ENCODE peak calls at places on chromosomes 2 and 18, in six cellular contexts. W, G, Z, V, A and N are unnamed samples. For H3K36me3, the result is how much of the 10 kb centered on the place peaks cover.

GRCh38 chr18:26133652-26134051 is at the start of gene PSMA8:
- DNase-seq in V (peak), A (no peak), W (no peak), G (peak), Z (peak), N (peak)

GRCh38 chr18:24659837-24660720 is 199.6 kb downstream of the HRH4 start:
- DNase-seq in V (peak), Z (peak), W (no peak), G (peak), A (peak), N (peak)

GRCh38 chr18:48310353-48310752 is 98.8 kb downstream of the ZBTB7C start:
- DNase-seq in W (no peak), V (no peak), A (no peak), Z (no peak), G (no peak), N (no peak)

GRCh38 chr2:54677476-54678265 is 45.8 kb upstream of the EML6 start:
- DNase-seq in A (peak), W (no peak), V (no peak), Z (no peak), G (no peak), N (no peak)

GRCh38 chr2:240573516-240574385 is 5.5 kb downstream of the RNPEPL1 start:
- DNase-seq in W (no peak), G (no peak), V (peak), A (no peak), Z (peak), N (peak)

GRCh38 chr2:10798783-10799182 is 13.8 kb downstream of the PDIA6 start:
- DNase-seq in A (no peak), W (no peak), Z (no peak), G (no peak), V (no peak), N (no peak)

GRCh38 chr2:46164581-46165301 is 132.5 kb upstream of the EPAS1 start:
- DNase-seq in A (peak), Z (peak), W (no peak), G (no peak), V (peak), N (no peak)

GRCh38 chr18:46718501-46719341 is 38.1 kb downstream of the ST8SIA5 start:
- DNase-seq in W (no peak), Z (no peak), V (no peak), A (peak), G (no peak), N (no peak)

GRCh38 chr2:226589043-226589442 is 210.6 kb downstream of the IRS1 start:
- DNase-seq in V (no peak), A (no peak), Z (no peak), G (no peak), W (no peak), N (no peak)

GRCh38 chr2:172012688-172013358 is 13.1 kb downstream of the METAP1D start:
- DNase-seq in V (no peak), A (no peak), G (no peak), W (no peak), Z (peak), N (no peak)

GRCh38 chr2:42095923-42096408 is 48.1 kb downstream of the PKDCC start:
- DNase-seq in A (peak), G (peak), W (no peak), V (peak), Z (peak), N (peak)

GRCh38 chr2:171146633-171147032 is 14.1 kb downstream of the TLK1 start:
- DNase-seq in G (no peak), W (no peak), Z (no peak), V (no peak), A (no peak), N (no peak)

GRCh38 chr2:121530210-121530562 is 494 bp upstream of the RNU4ATAC start:
- DNase-seq in A (peak), Z (peak), V (peak), W (no peak), G (no peak), N (peak)

GRCh38 chr2:106107509-106108131 is 86.5 kb downstream of the UXS1 start:
- DNase-seq in V (no peak), W (peak), A (peak), G (no peak), Z (no peak), N (no peak)

GRCh38 chr2:177550264-177551200 is 158.0 kb downstream of the AGPS start:
- DNase-seq in V (no peak), W (no peak), G (no peak), A (peak), Z (no peak), N (no peak)

GRCh38 chr2:99877963-99878362 is 264.4 kb downstream of the AFF3 start:
- DNase-seq in V (no peak), Z (no peak), W (no peak), G (no peak), A (no peak), N (no peak)

GRCh38 chr2:209642146-209642815 is 129.4 kb upstream of the UNC80 start:
- DNase-seq in G (no peak), Z (no peak), A (peak), V (no peak), W (no peak), N (no peak)

GRCh38 chr2:195572894-195573293 is 84.1 kb upstream of the SLC39A10 start:
- DNase-seq in V (no peak), G (no peak), W (no peak), A (no peak), Z (no peak), N (no peak)

GRCh38 chr2:112229365-112229764 is 25.5 kb downstream of the ZC3H8 start:
- DNase-seq in A (no peak), Z (no peak), W (no peak), V (no peak), G (no peak), N (no peak)

GRCh38 chr2:171836151-171836910 is 57.7 kb downstream of the SLC25A12 start:
- DNase-seq in Z (no peak), G (no peak), A (peak), V (no peak), W (no peak), N (no peak)

GRCh38 chr18:76821875-76822509 is 365 bp upstream of the ZNF236 start:
- DNase-seq in W (no peak), A (peak), V (peak), Z (peak), G (peak), N (peak)

GRCh38 chr18:3472681-3473544 is 22.9 kb downstream of the TGIF1 start:
- DNase-seq in A (no peak), G (no peak), W (no peak), Z (no peak), V (no peak), N (no peak)

GRCh38 chr2:1643220-1643619 is 101.1 kb downstream of the PXDN start:
- DNase-seq in G (no peak), Z (no peak), A (no peak), V (no peak), W (no peak), N (no peak)

GRCh38 chr18:61992285-61992684 is 99.5 kb upstream of the RNF152 start:
- DNase-seq in Z (no peak), V (no peak), A (peak), W (no peak), G (no peak), N (no peak)

GRCh38 chr2:69917854-69918253 is 2.9 kb downstream of the MXD1 start:
- DNase-seq in G (no peak), W (no peak), A (peak), Z (peak), V (no peak), N (no peak)

GRCh38 chr2:144430722-144431163 is 89.2 kb downstream of the ZEB2 start:
- DNase-seq in A (peak), G (no peak), W (no peak), V (no peak), Z (no peak), N (no peak)

GRCh38 chr2:106843910-106844250 is 42.1 kb downstream of the ST6GAL2 start:
- DNase-seq in G (no peak), A (no peak), V (no peak), W (no peak), Z (no peak), N (no peak)

GRCh38 chr2:75920721-75921551 is 210.2 kb upstream of the GCFC2 start:
- DNase-seq in V (no peak), G (no peak), W (no peak), A (no peak), Z (no peak), N (no peak)
- H3K27ac ChIP-seq in V (no peak), G (no peak), W (no peak), A (no peak), Z (no peak), N (no peak)

DNA sequence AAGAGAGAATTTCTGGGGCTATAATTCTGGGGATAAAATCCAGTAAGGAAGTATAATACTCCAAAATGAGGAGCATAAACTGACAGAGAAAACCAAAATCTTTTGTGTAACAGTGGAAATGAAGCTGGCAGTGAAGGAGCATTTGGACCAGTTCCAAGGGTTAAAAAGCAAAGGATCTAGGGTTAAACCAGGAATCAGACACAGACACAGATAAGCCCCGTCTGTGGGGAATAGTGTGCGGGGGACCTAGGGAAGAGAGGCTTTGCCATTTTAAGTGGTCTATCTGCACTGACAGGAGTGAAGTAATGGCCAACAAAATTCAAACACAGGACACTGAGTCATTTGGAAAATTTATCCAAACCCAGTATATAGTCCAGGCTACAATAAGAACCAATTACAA is 23.4 kb downstream of the SAP130 start:
- DNase-seq in Z (no peak), G (no peak), A (no peak), V (no peak), W (no peak), N (no peak)
- H3K36me3 ChIP-seq in Z (under half), G (under half), A (under half), V (half or more), W (under half), N (under half)

GRCh38 chr2:150234787-150235512 is 252.5 kb downstream of the RND3 start:
- DNase-seq in V (no peak), A (peak), Z (no peak), W (no peak), G (no peak), N (no peak)
- H3K27ac ChIP-seq in V (peak), A (peak), Z (no peak), W (peak), G (no peak), N (no peak)

GRCh38 chr2:206149330-206149729 is 9.9 kb downstream of the NDUFS1 start:
- DNase-seq in W (no peak), G (no peak), Z (no peak), A (no peak), V (no peak), N (no peak)

GRCh38 chr2:206150168-206150567 is 9.1 kb downstream of the NDUFS1 start:
- DNase-seq in G (no peak), W (no peak), Z (no peak), V (no peak), A (no peak), N (no peak)

GRCh38 chr2:206154197-206154596 is 5.0 kb downstream of the NDUFS1 start:
- DNase-seq in Z (no peak), A (no peak), V (no peak), W (no peak), G (no peak), N (no peak)

GRCh38 chr2:206145665-206146064 is 13.6 kb downstream of the NDUFS1 start:
- DNase-seq in G (no peak), A (no peak), V (no peak), W (no peak), Z (no peak), N (no peak)

GRCh38 chr2:206150631-206151030 is 8.6 kb downstream of the NDUFS1 start:
- DNase-seq in Z (no peak), W (no peak), G (no peak), A (no peak), V (no peak), N (no peak)
- H3K36me3 ChIP-seq in Z (under half), W (under half), G (under half), A (under half), V (half or more), N (under half)

GRCh38 chr2:129733041-129733440 is 246.4 kb upstream of the RAB6C start:
- DNase-seq in V (no peak), G (no peak), W (peak), A (no peak), Z (no peak), N (no peak)

GRCh38 chr2:129731925-129732629 is 247.4 kb upstream of the RAB6C start:
- DNase-seq in A (no peak), Z (no peak), V (no peak), W (peak), G (no peak), N (no peak)

GRCh38 chr2:129733579-129733978 is 245.9 kb upstream of the RAB6C start:
- DNase-seq in V (no peak), Z (no peak), W (peak), G (no peak), A (no peak), N (no peak)

GRCh38 chr2:129730979-129731378 is 248.5 kb upstream of the RAB6C start:
- DNase-seq in A (no peak), G (no peak), W (no peak), Z (no peak), V (no peak), N (no peak)

DNA sequence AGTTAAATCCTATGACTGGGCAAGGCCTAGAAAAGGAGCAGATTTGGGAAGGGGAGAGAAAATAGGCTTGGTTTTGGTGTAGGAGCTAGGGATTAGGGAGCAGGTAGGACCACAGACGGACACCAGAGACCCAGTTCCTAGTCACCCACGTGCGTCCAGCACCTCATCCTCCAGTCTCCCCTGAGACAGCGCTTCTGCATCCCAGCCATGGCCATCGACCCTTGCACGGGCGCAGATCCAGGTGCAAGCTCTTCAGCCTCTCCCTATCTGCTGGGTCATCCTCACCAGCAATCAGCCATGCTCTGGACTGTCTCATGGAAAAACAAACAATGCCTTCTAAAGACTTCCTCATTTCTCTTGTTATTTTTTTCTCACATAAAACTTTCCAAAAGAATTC is 246.8 kb upstream of the RAB6C start:
- DNase-seq in V (no peak), A (no peak), Z (no peak), G (no peak), W (no peak), N (no peak)
- H3K27ac ChIP-seq in V (no peak), A (no peak), Z (no peak), G (no peak), W (no peak), N (no peak)

GRCh38 chr2:202270487-202270886 is 4.9 kb downstream of the NOP58 start:
- DNase-seq in G (no peak), A (no peak), W (no peak), Z (no peak), V (no peak), N (no peak)

GRCh38 chr2:202267495-202267894 is 1.9 kb downstream of the NOP58 start:
- DNase-seq in A (no peak), V (no peak), Z (no peak), W (no peak), G (no peak), N (no peak)

GRCh38 chr2:202265467-202266277 is at the start of gene NOP58:
- DNase-seq in Z (peak), A (peak), V (peak), W (peak), G (peak), N (peak)

GRCh38 chr2:202269585-202269984 is 4.0 kb downstream of the NOP58 start:
- DNase-seq in W (no peak), V (no peak), A (no peak), Z (no peak), G (no peak), N (no peak)
- H3K36me3 ChIP-seq in W (under half), V (under half), A (under half), Z (under half), G (under half), N (under half)

DNA sequence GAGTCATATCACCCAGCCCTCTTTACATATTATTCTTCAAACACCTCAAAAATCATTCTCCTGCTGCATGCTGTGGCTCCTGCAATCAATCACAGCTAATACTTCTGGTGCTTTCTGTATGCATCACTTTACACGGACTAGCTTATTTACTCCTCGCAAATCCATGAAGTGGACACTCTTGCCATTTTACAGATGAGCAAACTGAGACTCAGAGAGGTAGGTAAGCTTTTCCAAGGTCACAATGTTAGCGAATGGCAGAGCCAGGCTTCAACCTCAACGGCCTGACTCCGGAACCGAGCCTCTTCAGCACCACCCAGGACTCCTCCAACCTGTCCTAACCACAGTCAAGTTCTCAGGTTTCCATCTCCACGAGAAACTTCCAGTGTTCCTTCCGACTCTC is 36.8 kb downstream of the TCF4 start:
- DNase-seq in V (no peak), Z (no peak), W (no peak), G (no peak), A (no peak), N (no peak)
- H3K27ac ChIP-seq in V (no peak), Z (no peak), W (no peak), G (no peak), A (no peak), N (no peak)

GRCh38 chr2:218265626-218266025 is 4.3 kb downstream of the AAMP start:
- DNase-seq in Z (no peak), A (no peak), W (no peak), G (no peak), V (no peak), N (peak)
- H3K36me3 ChIP-seq in Z (under half), A (under half), W (under half), G (under half), V (half or more), N (under half)